ENCODE peak calls at places on chromosomes 1 and 21, in five cellular contexts. H is psoas muscle, G is cardiac muscle cell, T is fibroblast of pulmonary artery, P is lower leg skin. D is an unnamed sample.
A peak's percentile ranks its signal among the peaks of the same experiment; 100 is the strongest.

GRCh38 chr1:75079535-75080290 is 54.5 kb upstream of the LHX8 start:
- DNase-seq in H (no peak), G (no peak), T (no peak), P (no peak), D (no peak)

GRCh38 chr1:10779841-10780240 is 16.6 kb downstream of the CASZ1 start:
- DNase-seq in H (no peak), G (no peak), T (no peak), P (no peak), D (no peak)

GRCh38 chr1:40377512-40377911 is 4.0 kb downstream of the SMAP2 start:
- DNase-seq in H (no peak), G (no peak), T (no peak), P (no peak), D (no peak)

GRCh38 chr1:208045410-208046252 is 134.7 kb upstream of the CD34 start:
- DNase-seq in H (no peak), G (no peak), T (no peak), P (no peak), D (no peak)

GRCh38 chr21:37503848-37504467 is 137.4 kb downstream of the DYRK1A start:
- DNase-seq in H (no peak), G (peak; percentile 69), T (peak; percentile 78), P (no peak), D (peak; percentile 89)

GRCh38 chr1:200042119-200042436 is 14.6 kb downstream of the NR5A2 start:
- DNase-seq in H (no peak), G (no peak), T (no peak), P (no peak), D (no peak)

GRCh38 chr1:41626616-41627375 is 142.3 kb upstream of the EDN2 start:
- DNase-seq in H (no peak), G (no peak), T (no peak), P (no peak), D (no peak)

GRCh38 chr21:43603641-43604504 is 55.4 kb downstream of the HSF2BP start:
- DNase-seq in H (no peak), G (peak; percentile 46), T (peak; percentile 39), P (no peak), D (peak; percentile 59)

GRCh38 chr1:183761871-183762270 is 43.0 kb upstream of the RGL1 start:
- DNase-seq in H (no peak), G (peak; percentile 77), T (peak; percentile 39), P (no peak), D (peak; percentile 72)

GRCh38 chr1:172719066-172719627 is 60.2 kb downstream of the FASLG start:
- DNase-seq in H (no peak), G (peak; percentile 46), T (peak; percentile 23), P (no peak), D (peak; percentile 34)

GRCh38 chr21:15224346-15225086 is 159.7 kb upstream of the NRIP1 start:
- DNase-seq in H (no peak), G (peak; percentile 90), T (peak; percentile 95), P (no peak), D (peak; percentile 90)

GRCh38 chr1:56910441-56910985 is 55.3 kb downstream of the C8B start:
- DNase-seq in H (no peak), G (peak; percentile 13), T (no peak), P (peak; percentile 14), D (no peak)

GRCh38 chr1:9529190-9529589 is 10.1 kb upstream of the SLC25A33 start:
- DNase-seq in H (no peak), G (peak; percentile 14), T (peak; percentile 17), P (no peak), D (peak; percentile 16)

GRCh38 chr21:44337428-44337827 is 1.8 kb downstream of the CFAP410 start:
- DNase-seq in H (no peak), G (peak; percentile 17), T (no peak), P (no peak), D (no peak)

GRCh38 chr1:219555031-219555667 is 57.8 kb downstream of the ZC3H11B start:
- DNase-seq in H (no peak), G (peak; percentile 50), T (peak; percentile 81), P (no peak), D (peak; percentile 81)

GRCh38 chr1:229192031-229192430 is 78.9 kb upstream of the RAB4A start:
- DNase-seq in H (no peak), G (peak; percentile 70), T (peak; percentile 69), P (no peak), D (no peak)

GRCh38 chr1:156803086-156803851 is 13.4 kb downstream of the SH2D2A start:
- DNase-seq in H (no peak), G (no peak), T (no peak), P (no peak), D (no peak)

GRCh38 chr1:8649027-8649426 is 168.4 kb downstream of the RERE start:
- DNase-seq in H (no peak), G (no peak), T (no peak), P (no peak), D (no peak)

GRCh38 chr1:209095627-209096595 is 487.6 kb upstream of the CAMK1G start:
- DNase-seq in H (no peak), G (no peak), T (no peak), P (no peak), D (peak; percentile 73)

GRCh38 chr1:65255088-65256050 is 54.0 kb upstream of the DNAJC6 start:
- DNase-seq in H (no peak), G (no peak), T (no peak), P (no peak), D (peak; percentile 21)

GRCh38 chr1:212286437-212287131 is 1.4 kb downstream of the PPP2R5A start:
- DNase-seq in H (no peak), G (no peak), T (peak; percentile 16), P (no peak), D (peak; percentile 35)

GRCh38 chr1:66791621-66792610 is 9.2 kb downstream of the INSL5 start:
- DNase-seq in H (no peak), G (no peak), T (no peak), P (no peak), D (no peak)

GRCh38 chr1:223683586-223684487 is 18.3 kb upstream of the CAPN8 start:
- DNase-seq in H (peak; percentile 68), G (peak; percentile 70), T (peak; percentile 65), P (no peak), D (peak; percentile 53)

GRCh38 chr1:3317456-3317855 is 137.0 kb upstream of the ARHGEF16 start:
- DNase-seq in H (no peak), G (no peak), T (no peak), P (no peak), D (no peak)

DNA sequence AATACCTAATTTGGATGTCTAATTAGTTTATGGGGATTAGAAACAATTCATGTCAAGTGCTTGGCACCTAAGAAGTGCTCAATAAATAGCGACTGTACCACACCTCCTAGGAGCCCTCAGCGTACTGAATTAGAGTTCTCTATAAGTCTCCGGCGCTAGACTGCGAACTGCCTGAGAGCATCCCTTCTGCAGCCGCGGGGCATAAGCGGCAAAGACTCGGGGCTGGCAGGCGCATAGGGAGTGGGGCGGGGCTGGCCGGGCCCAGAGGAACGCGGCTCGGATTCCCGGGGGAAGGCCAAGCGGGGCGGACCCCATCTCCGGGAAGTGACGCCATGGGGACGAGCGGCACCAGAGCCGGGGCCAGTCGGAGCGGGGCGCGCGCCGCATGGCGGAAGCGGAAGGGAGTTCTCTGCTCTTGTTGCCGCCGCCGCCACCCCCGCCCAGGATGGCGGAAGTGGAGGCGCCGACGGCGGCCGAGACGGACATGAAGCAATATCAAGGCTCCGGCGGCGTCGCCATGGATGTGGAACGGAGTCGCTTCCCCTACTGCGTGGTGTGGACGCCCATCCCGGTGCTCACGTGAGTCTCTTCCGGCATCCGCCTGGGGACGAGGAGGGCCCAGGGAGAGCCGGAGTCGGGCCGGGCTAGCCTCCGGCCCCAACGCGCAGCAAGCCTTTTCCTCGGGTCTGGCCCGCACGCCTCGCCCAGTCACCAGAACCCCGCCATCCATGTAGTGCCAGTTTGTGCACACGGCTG is at the start of gene TMEM222:
- DNase-seq in H (peak; percentile 99), G (peak; percentile 99), T (peak; percentile 98), P (peak; percentile 95), D (peak; percentile 98)
- TF ChIP-seq CTCF in H (peak; percentile 17), G (peak; percentile 13), T (no peak), P (no peak), D (no peak)

DNA sequence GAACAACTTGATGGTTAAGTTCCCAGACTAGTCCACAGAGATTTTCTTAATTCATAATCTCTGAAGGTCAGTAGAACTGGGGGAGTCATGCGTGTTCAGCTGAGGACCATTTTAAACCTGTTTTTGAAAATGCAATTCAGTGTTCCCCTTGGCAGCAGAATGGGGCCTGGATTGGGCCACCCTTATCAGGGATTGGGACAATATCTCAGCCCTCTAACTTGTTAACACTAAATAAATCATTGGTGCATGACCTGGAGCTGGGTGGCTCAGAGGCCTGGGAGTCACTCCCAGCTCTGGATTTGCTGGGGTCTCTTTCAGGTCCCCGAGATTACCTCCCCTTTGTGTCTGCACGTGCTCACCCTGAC is 55.3 kb downstream of the MRPS6 start:
- DNase-seq in H (no peak), G (no peak), T (no peak), P (no peak), D (peak; percentile 4)
- H3K4me3 ChIP-seq in H (peak overlapping the region; percentile 50), G (no peak overlapping the region), T (no peak overlapping the region), P (no peak overlapping the region), D (no peak overlapping the region)

DNA sequence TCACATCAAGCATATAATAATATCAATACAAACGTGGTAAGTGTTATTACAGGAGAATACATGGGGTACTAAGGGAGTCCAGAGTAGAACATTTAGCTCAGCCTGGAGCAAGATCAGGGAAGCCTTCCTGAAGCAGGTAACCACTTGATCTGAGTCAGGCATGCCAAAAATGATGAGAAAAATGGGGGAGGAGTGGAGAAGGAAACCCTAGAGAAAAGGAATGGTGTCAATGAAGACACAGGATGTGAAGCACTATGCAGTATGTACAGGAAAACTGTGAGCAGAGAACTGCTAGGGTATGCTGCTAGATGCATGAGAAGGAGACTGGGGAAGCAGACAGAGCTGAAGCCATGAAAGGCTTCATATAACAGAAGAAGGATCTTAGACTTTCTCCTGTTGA is 84.7 kb downstream of the NOTCH2 start:
- DNase-seq in H (no peak), G (no peak), T (no peak), P (no peak), D (no peak)
- TF ChIP-seq CTCF in H (no peak), G (no peak), T (no peak), P (no peak), D (no peak)

GRCh38 chr1:216604771-216605170 is 118.5 kb downstream of the ESRRG start:
- DNase-seq in H (no peak), G (no peak), T (no peak), P (no peak), D (no peak)

GRCh38 chr1:216601427-216601751 is 121.8 kb downstream of the ESRRG start:
- DNase-seq in H (no peak), G (no peak), T (no peak), P (no peak), D (no peak)

GRCh38 chr1:216599851-216600250 is 123.4 kb downstream of the ESRRG start:
- DNase-seq in H (no peak), G (no peak), T (no peak), P (no peak), D (no peak)

GRCh38 chr1:216598448-216598847 is 124.8 kb downstream of the ESRRG start:
- DNase-seq in H (no peak), G (no peak), T (no peak), P (no peak), D (no peak)

DNA sequence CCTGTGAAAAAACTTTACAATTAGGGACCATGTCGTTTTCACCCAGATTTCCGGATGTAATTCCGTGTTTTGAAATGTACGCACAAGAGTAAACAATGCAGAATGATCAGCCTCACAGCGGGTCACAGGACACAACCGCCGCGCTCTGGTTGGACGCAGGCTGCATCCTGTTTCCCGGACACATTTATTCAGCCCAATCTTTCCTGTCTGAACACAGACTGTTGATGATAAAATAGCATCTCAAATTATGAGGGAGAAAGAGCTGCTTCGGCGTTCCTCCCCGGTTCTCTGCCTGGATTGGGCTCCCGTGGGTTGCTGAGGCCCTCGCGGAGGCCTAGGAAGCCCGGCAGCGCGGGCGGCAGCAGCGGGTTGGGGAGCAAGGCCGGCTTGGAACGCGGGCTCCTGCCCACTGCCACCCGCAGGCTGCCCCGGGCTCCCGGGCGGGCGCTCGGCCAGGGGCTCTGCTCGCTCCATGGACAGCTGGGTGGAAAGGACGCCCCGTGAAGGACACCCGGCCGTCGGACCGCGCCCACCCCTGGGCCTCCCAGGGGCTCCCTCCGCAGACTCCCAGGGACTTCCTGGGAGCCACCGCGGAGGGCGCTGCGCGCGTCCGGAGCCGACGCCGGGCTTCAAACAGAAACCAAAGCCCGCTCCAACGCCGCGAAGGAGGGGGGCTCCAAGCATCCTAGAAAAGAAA is 122.4 kb downstream of the ESRRG start:
- DNase-seq in H (peak; percentile 87), G (peak; percentile 84), T (peak; percentile 85), P (peak; percentile 73), D (peak; percentile 85)
- H3K4me3 ChIP-seq in H (peak overlapping the region; percentile 82), G (peak overlapping the region; percentile 26), T (peak overlapping the region; percentile 55), P (peak overlapping the region; percentile 54), D (peak overlapping the region; percentile 52)